ENCODE peak calls at places on chromosomes 4 and X, in seven cellular contexts. One of them, this sample, is unnamed.

GRCh38 chr4:86778169-86778568 is 71.0 kb downstream of the SLC10A6 start:
- DNase-seq in H1: no peak
- DNase-seq in lung: no peak
- DNase-seq in mucosa of descending colon: no peak
- DNase-seq in ascending aorta: no peak
- DNase-seq in lower leg skin: no peak
- DNase-seq in stomach: no peak
- DNase-seq in this sample: no peak

GRCh38 chrX:112888916-112889315 is 48.3 kb upstream of the AMOT start:
- DNase-seq in H1: no peak
- DNase-seq in lung: no peak
- DNase-seq in mucosa of descending colon: no peak
- DNase-seq in ascending aorta: no peak
- DNase-seq in lower leg skin: no peak
- DNase-seq in stomach: no peak
- DNase-seq in this sample: no peak

GRCh38 chrX:129188223-129188622 is 335.1 kb downstream of the SMARCA1 start:
- DNase-seq in H1: peak
- DNase-seq in lung: no peak
- DNase-seq in mucosa of descending colon: no peak
- DNase-seq in ascending aorta: no peak
- DNase-seq in lower leg skin: no peak
- DNase-seq in stomach: no peak
- DNase-seq in this sample: no peak

GRCh38 chr4:140188975-140189374 is 35.0 kb upstream of the MAML3 start:
- DNase-seq in H1: no peak
- DNase-seq in lung: peak
- DNase-seq in mucosa of descending colon: no peak
- DNase-seq in ascending aorta: no peak
- DNase-seq in lower leg skin: no peak
- DNase-seq in stomach: no peak
- DNase-seq in this sample: no peak

GRCh38 chr4:38788327-38788726 is 5.5 kb upstream of the TLR10 start:
- DNase-seq in H1: no peak
- DNase-seq in lung: no peak
- DNase-seq in mucosa of descending colon: no peak
- DNase-seq in ascending aorta: no peak
- DNase-seq in lower leg skin: no peak
- DNase-seq in stomach: no peak
- DNase-seq in this sample: no peak

GRCh38 chr4:143395054-143395453 is 58.4 kb downstream of the GAB1 start:
- DNase-seq in H1: no peak
- DNase-seq in lung: no peak
- DNase-seq in mucosa of descending colon: no peak
- DNase-seq in ascending aorta: no peak
- DNase-seq in lower leg skin: no peak
- DNase-seq in stomach: no peak
- DNase-seq in this sample: no peak

GRCh38 chr4:76211769-76212168 is 1.9 kb downstream of the SCARB2 start:
- DNase-seq in H1: no peak
- DNase-seq in lung: no peak
- DNase-seq in mucosa of descending colon: no peak
- DNase-seq in ascending aorta: no peak
- DNase-seq in lower leg skin: no peak
- DNase-seq in stomach: no peak
- DNase-seq in this sample: no peak

GRCh38 chrX:44314259-44314734 is 29.2 kb downstream of the EFHC2 start:
- DNase-seq in H1: no peak
- DNase-seq in lung: no peak
- DNase-seq in mucosa of descending colon: no peak
- DNase-seq in ascending aorta: no peak
- DNase-seq in lower leg skin: no peak
- DNase-seq in stomach: peak
- DNase-seq in this sample: no peak

GRCh38 chr4:86338989-86339388 is 20.9 kb downstream of the MAPK10 start:
- DNase-seq in H1: peak
- DNase-seq in lung: no peak
- DNase-seq in mucosa of descending colon: no peak
- DNase-seq in ascending aorta: no peak
- DNase-seq in lower leg skin: no peak
- DNase-seq in stomach: no peak
- DNase-seq in this sample: no peak

GRCh38 chr4:70291341-70291740 is 43.4 kb upstream of the CABS1 start:
- DNase-seq in H1: no peak
- DNase-seq in lung: no peak
- DNase-seq in mucosa of descending colon: no peak
- DNase-seq in ascending aorta: no peak
- DNase-seq in lower leg skin: no peak
- DNase-seq in stomach: no peak
- DNase-seq in this sample: no peak

GRCh38 chrX:80513620-80514019 is 93.4 kb downstream of the TENT5D start:
- DNase-seq in H1: no peak
- DNase-seq in lung: no peak
- DNase-seq in mucosa of descending colon: no peak
- DNase-seq in ascending aorta: no peak
- DNase-seq in lower leg skin: no peak
- DNase-seq in stomach: no peak
- DNase-seq in this sample: no peak

GRCh38 chr4:8854866-8855265 is 16.8 kb downstream of the HMX1 start:
- DNase-seq in H1: no peak
- DNase-seq in lung: no peak
- DNase-seq in mucosa of descending colon: no peak
- DNase-seq in ascending aorta: no peak
- DNase-seq in lower leg skin: no peak
- DNase-seq in stomach: no peak
- DNase-seq in this sample: no peak

GRCh38 chr4:172851534-172851933 is 317.1 kb upstream of the GALNT7 start:
- DNase-seq in H1: no peak
- DNase-seq in lung: no peak
- DNase-seq in mucosa of descending colon: no peak
- DNase-seq in ascending aorta: no peak
- DNase-seq in lower leg skin: no peak
- DNase-seq in stomach: no peak
- DNase-seq in this sample: no peak

GRCh38 chrX:17009856-17010650 is 63.6 kb downstream of the REPS2 start:
- DNase-seq in H1: no peak
- DNase-seq in lung: no peak
- DNase-seq in mucosa of descending colon: no peak
- DNase-seq in ascending aorta: no peak
- DNase-seq in lower leg skin: no peak
- DNase-seq in stomach: no peak
- DNase-seq in this sample: no peak

GRCh38 chrX:17005712-17006372 is 59.4 kb downstream of the REPS2 start:
- DNase-seq in H1: no peak
- DNase-seq in lung: no peak
- DNase-seq in mucosa of descending colon: no peak
- DNase-seq in ascending aorta: no peak
- DNase-seq in lower leg skin: no peak
- DNase-seq in stomach: no peak
- DNase-seq in this sample: no peak

GRCh38 chrX:17007134-17007768 is 60.8 kb downstream of the REPS2 start:
- DNase-seq in H1: no peak
- DNase-seq in lung: no peak
- DNase-seq in mucosa of descending colon: no peak
- DNase-seq in ascending aorta: no peak
- DNase-seq in lower leg skin: no peak
- DNase-seq in stomach: no peak
- DNase-seq in this sample: no peak
- TF ChIP-seq CTCF in H1: peak
- TF ChIP-seq CTCF in lung: no peak
- TF ChIP-seq CTCF in mucosa of descending colon: no peak
- TF ChIP-seq CTCF in ascending aorta: no peak
- TF ChIP-seq CTCF in lower leg skin: no peak
- TF ChIP-seq CTCF in stomach: no peak
- TF ChIP-seq CTCF in this sample: no peak

GRCh38 chr4:169117591-169118081 is 107.6 kb upstream of the CBR4 start:
- DNase-seq in H1: no peak
- DNase-seq in lung: no peak
- DNase-seq in mucosa of descending colon: no peak
- DNase-seq in ascending aorta: no peak
- DNase-seq in lower leg skin: no peak
- DNase-seq in stomach: no peak
- DNase-seq in this sample: no peak

GRCh38 chr4:169115144-169115896 is 105.3 kb upstream of the CBR4 start:
- DNase-seq in H1: no peak
- DNase-seq in lung: no peak
- DNase-seq in mucosa of descending colon: peak
- DNase-seq in ascending aorta: no peak
- DNase-seq in lower leg skin: no peak
- DNase-seq in stomach: no peak
- DNase-seq in this sample: no peak

GRCh38 chr4:169114341-169114974 is 104.4 kb upstream of the CBR4 start:
- DNase-seq in H1: no peak
- DNase-seq in lung: no peak
- DNase-seq in mucosa of descending colon: no peak
- DNase-seq in ascending aorta: no peak
- DNase-seq in lower leg skin: no peak
- DNase-seq in stomach: no peak
- DNase-seq in this sample: no peak

GRCh38 chr4:169116270-169116901 is 106.3 kb upstream of the CBR4 start:
- DNase-seq in H1: no peak
- DNase-seq in lung: no peak
- DNase-seq in mucosa of descending colon: no peak
- DNase-seq in ascending aorta: no peak
- DNase-seq in lower leg skin: no peak
- DNase-seq in stomach: no peak
- DNase-seq in this sample: no peak

GRCh38 chr4:169115897-169116254 is 105.8 kb upstream of the CBR4 start:
- DNase-seq in H1: no peak
- DNase-seq in lung: peak
- DNase-seq in mucosa of descending colon: no peak
- DNase-seq in ascending aorta: no peak
- DNase-seq in lower leg skin: no peak
- DNase-seq in stomach: peak
- DNase-seq in this sample: no peak
- TF ChIP-seq CTCF in H1: no peak
- TF ChIP-seq CTCF in lung: no peak
- TF ChIP-seq CTCF in mucosa of descending colon: no peak
- TF ChIP-seq CTCF in ascending aorta: no peak
- TF ChIP-seq CTCF in lower leg skin: no peak
- TF ChIP-seq CTCF in stomach: peak
- TF ChIP-seq CTCF in this sample: no peak

DNA sequence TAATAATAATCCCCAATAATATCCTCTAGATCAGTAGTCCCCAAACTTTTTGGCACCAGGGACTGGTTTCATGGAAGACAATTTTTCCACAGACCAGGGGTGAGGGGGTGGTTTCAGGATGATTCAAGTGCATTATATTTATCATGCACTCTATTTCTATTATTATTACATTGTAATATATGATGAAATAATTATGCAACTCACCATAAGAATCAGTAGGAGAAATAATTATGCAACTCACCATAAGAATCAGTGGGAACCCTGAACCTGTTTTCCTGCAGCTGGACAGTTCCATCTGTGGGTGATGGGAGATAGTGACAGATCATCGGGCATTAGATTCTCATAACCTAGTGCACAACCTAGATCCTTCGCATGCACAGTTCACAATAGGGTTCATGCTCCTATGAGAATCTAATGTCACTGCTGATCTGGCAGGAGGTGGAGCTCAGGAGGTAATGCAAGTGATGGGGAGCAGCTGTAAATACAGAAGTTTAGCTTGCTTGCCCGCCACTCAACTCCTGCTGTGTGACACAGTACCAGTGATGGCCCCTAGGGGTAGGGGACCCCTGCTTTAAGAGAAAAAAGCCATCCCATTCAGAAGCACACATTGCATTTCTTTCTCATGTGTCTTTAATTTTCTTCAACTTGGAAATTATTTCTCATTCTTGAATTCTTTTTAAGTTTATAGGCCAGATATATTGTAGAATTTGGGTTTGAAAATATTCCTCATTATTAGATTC is 16.0 kb upstream of the SH3RF1 start:
- DNase-seq in H1: no peak
- DNase-seq in lung: no peak
- DNase-seq in mucosa of descending colon: no peak
- DNase-seq in ascending aorta: no peak
- DNase-seq in lower leg skin: no peak
- DNase-seq in stomach: no peak
- DNase-seq in this sample: no peak
- TF ChIP-seq CTCF in H1: peak
- TF ChIP-seq CTCF in lung: no peak
- TF ChIP-seq CTCF in mucosa of descending colon: no peak
- TF ChIP-seq CTCF in ascending aorta: no peak
- TF ChIP-seq CTCF in lower leg skin: no peak
- TF ChIP-seq CTCF in stomach: no peak
- TF ChIP-seq CTCF in this sample: no peak

GRCh38 chr4:26069218-26069617 is 155.2 kb downstream of the SMIM20 start:
- DNase-seq in H1: no peak
- DNase-seq in lung: no peak
- DNase-seq in mucosa of descending colon: no peak
- DNase-seq in ascending aorta: no peak
- DNase-seq in lower leg skin: no peak
- DNase-seq in stomach: no peak
- DNase-seq in this sample: no peak
- TF ChIP-seq CTCF in H1: peak
- TF ChIP-seq CTCF in lung: peak
- TF ChIP-seq CTCF in mucosa of descending colon: no peak
- TF ChIP-seq CTCF in ascending aorta: no peak
- TF ChIP-seq CTCF in lower leg skin: no peak
- TF ChIP-seq CTCF in stomach: no peak
- TF ChIP-seq CTCF in this sample: no peak

DNA sequence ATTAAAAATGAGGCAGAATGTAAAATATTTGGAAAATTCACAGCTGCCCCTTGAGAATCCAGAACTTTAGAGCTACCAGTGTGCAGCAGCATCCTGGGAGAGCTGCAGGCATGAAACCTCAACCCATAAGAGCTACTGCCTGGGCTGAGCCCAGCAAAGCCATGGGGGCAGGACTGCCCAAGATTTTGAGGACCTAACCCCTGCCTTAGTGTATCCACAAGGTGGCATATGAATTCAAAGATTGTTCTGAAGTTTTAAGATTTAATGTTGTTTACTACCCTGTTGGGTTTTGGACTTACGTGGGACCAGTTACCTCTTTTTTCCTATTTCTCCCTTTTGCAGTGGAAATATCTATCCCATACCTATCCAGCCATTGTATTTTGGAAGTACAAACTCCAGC is 26.4 kb downstream of the CASP6 start:
- DNase-seq in H1: no peak
- DNase-seq in lung: no peak
- DNase-seq in mucosa of descending colon: no peak
- DNase-seq in ascending aorta: no peak
- DNase-seq in lower leg skin: no peak
- DNase-seq in stomach: no peak
- DNase-seq in this sample: no peak
- TF ChIP-seq CTCF in H1: no peak
- TF ChIP-seq CTCF in lung: no peak
- TF ChIP-seq CTCF in mucosa of descending colon: no peak
- TF ChIP-seq CTCF in ascending aorta: no peak
- TF ChIP-seq CTCF in lower leg skin: no peak
- TF ChIP-seq CTCF in stomach: no peak
- TF ChIP-seq CTCF in this sample: no peak

GRCh38 chrX:139862208-139862607 is 70.6 kb downstream of the ATP11C start:
- DNase-seq in H1: no peak
- DNase-seq in lung: no peak
- DNase-seq in mucosa of descending colon: no peak
- DNase-seq in ascending aorta: no peak
- DNase-seq in lower leg skin: no peak
- DNase-seq in stomach: no peak
- DNase-seq in this sample: no peak
- TF ChIP-seq CTCF in H1: no peak
- TF ChIP-seq CTCF in lung: no peak
- TF ChIP-seq CTCF in mucosa of descending colon: no peak
- TF ChIP-seq CTCF in ascending aorta: no peak
- TF ChIP-seq CTCF in lower leg skin: no peak
- TF ChIP-seq CTCF in stomach: no peak
- TF ChIP-seq CTCF in this sample: no peak

This sample was measured in omental fat pad.